ENCODE peak calls at places on chromosomes 1 and 21, in five cellular contexts. One of them, this sample, is unnamed.

GRCh38 chr1:14442669-14443068 is 155.8 kb upstream of the KAZN start:
- DNase-seq in SK-N-SH: peak
- DNase-seq in PC-3: no peak
- DNase-seq in HCT116: no peak
- DNase-seq in GM23248: no peak
- DNase-seq in this sample: peak

GRCh38 chr1:32494711-32495337 is 30.0 kb downstream of the ZBTB8B start:
- DNase-seq in GM23248: no peak
- DNase-seq in HCT116: no peak
- DNase-seq in SK-N-SH: no peak
- DNase-seq in PC-3: no peak
- DNase-seq in this sample: no peak

GRCh38 chr1:102588536-102588935 is 519.8 kb downstream of the COL11A1 start:
- DNase-seq in PC-3: no peak
- DNase-seq in SK-N-SH: no peak
- DNase-seq in GM23248: no peak
- DNase-seq in HCT116: no peak
- DNase-seq in this sample: no peak

GRCh38 chr1:239288964-239289535 is 97.3 kb upstream of the CHRM3 start:
- DNase-seq in SK-N-SH: no peak
- DNase-seq in HCT116: no peak
- DNase-seq in PC-3: peak
- DNase-seq in GM23248: no peak
- DNase-seq in this sample: no peak

GRCh38 chr1:207304710-207305151 is 16.7 kb upstream of the CD55 start:
- DNase-seq in GM23248: no peak
- DNase-seq in PC-3: peak
- DNase-seq in SK-N-SH: no peak
- DNase-seq in HCT116: peak
- DNase-seq in this sample: no peak

GRCh38 chr1:26280333-26281042 is 602 bp downstream of the SH3BGRL3 start:
- DNase-seq in HCT116: no peak
- DNase-seq in SK-N-SH: no peak
- DNase-seq in GM23248: peak
- DNase-seq in PC-3: peak
- DNase-seq in this sample: no peak

GRCh38 chr1:116572771-116573170 is 1.9 kb upstream of the CD58 start:
- DNase-seq in GM23248: no peak
- DNase-seq in SK-N-SH: no peak
- DNase-seq in HCT116: no peak
- DNase-seq in PC-3: no peak
- DNase-seq in this sample: no peak

GRCh38 chr1:151881479-151881878 is 27.8 kb downstream of the THEM4 start:
- DNase-seq in SK-N-SH: no peak
- DNase-seq in PC-3: peak
- DNase-seq in GM23248: no peak
- DNase-seq in HCT116: no peak
- DNase-seq in this sample: no peak

GRCh38 chr1:211260161-211261107 is 1.3 kb downstream of the RCOR3 start:
- DNase-seq in HCT116: no peak
- DNase-seq in SK-N-SH: peak
- DNase-seq in PC-3: peak
- DNase-seq in GM23248: peak
- DNase-seq in this sample: peak

GRCh38 chr21:38905328-38905727 is 99.6 kb downstream of the ETS2 start:
- DNase-seq in HCT116: no peak
- DNase-seq in GM23248: no peak
- DNase-seq in PC-3: no peak
- DNase-seq in SK-N-SH: no peak
- DNase-seq in this sample: no peak

GRCh38 chr1:19504796-19505693 is 19.7 kb upstream of the CAPZB start:
- DNase-seq in GM23248: peak
- DNase-seq in PC-3: no peak
- DNase-seq in SK-N-SH: no peak
- DNase-seq in HCT116: no peak
- DNase-seq in this sample: no peak

GRCh38 chr1:5430911-5431310 is 561.3 kb downstream of the NPHP4 start:
- DNase-seq in SK-N-SH: no peak
- DNase-seq in HCT116: no peak
- DNase-seq in PC-3: no peak
- DNase-seq in GM23248: no peak
- DNase-seq in this sample: no peak

GRCh38 chr1:25534389-25534788 is 9.0 kb upstream of the LDLRAP1 start:
- DNase-seq in PC-3: no peak
- DNase-seq in SK-N-SH: no peak
- DNase-seq in GM23248: no peak
- DNase-seq in HCT116: no peak
- DNase-seq in this sample: no peak

GRCh38 chr1:235712812-235713211 is 63.2 kb upstream of the GNG4 start:
- DNase-seq in GM23248: no peak
- DNase-seq in PC-3: no peak
- DNase-seq in SK-N-SH: no peak
- DNase-seq in HCT116: no peak
- DNase-seq in this sample: no peak

GRCh38 chr1:66247415-66248208 is 286.3 kb upstream of the SGIP1 start:
- DNase-seq in HCT116: no peak
- DNase-seq in GM23248: no peak
- DNase-seq in SK-N-SH: no peak
- DNase-seq in PC-3: no peak
- DNase-seq in this sample: no peak

GRCh38 chr1:169110265-169110664 is 3.8 kb downstream of the ATP1B1 start:
- DNase-seq in GM23248: no peak
- DNase-seq in PC-3: no peak
- DNase-seq in HCT116: no peak
- DNase-seq in SK-N-SH: no peak
- DNase-seq in this sample: peak

GRCh38 chr1:145714524-145715111 is 4.7 kb upstream of the CD160 start:
- DNase-seq in PC-3: no peak
- DNase-seq in GM23248: no peak
- DNase-seq in SK-N-SH: no peak
- DNase-seq in HCT116: no peak
- DNase-seq in this sample: no peak

GRCh38 chr1:15178571-15179484 is 25.3 kb downstream of the TMEM51 start:
- DNase-seq in HCT116: peak
- DNase-seq in PC-3: peak
- DNase-seq in GM23248: peak
- DNase-seq in SK-N-SH: no peak
- DNase-seq in this sample: no peak

GRCh38 chr1:219058891-219059820 is 114.5 kb upstream of the LYPLAL1 start:
- DNase-seq in GM23248: no peak
- DNase-seq in PC-3: no peak
- DNase-seq in HCT116: no peak
- DNase-seq in SK-N-SH: no peak
- DNase-seq in this sample: no peak

GRCh38 chr1:203428981-203429599 is 46.5 kb upstream of the PRELP start:
- DNase-seq in SK-N-SH: no peak
- DNase-seq in GM23248: no peak
- DNase-seq in PC-3: no peak
- DNase-seq in HCT116: no peak
- DNase-seq in this sample: no peak

GRCh38 chr1:39266269-39266668 is 61.8 kb downstream of the MACF1 start:
- DNase-seq in PC-3: peak
- DNase-seq in HCT116: peak
- DNase-seq in SK-N-SH: no peak
- DNase-seq in GM23248: peak
- DNase-seq in this sample: peak

GRCh38 chr1:85315789-85316188 is 39.4 kb upstream of the BCL10 start:
- DNase-seq in SK-N-SH: no peak
- DNase-seq in HCT116: no peak
- DNase-seq in PC-3: no peak
- DNase-seq in GM23248: no peak
- DNase-seq in this sample: no peak

GRCh38 chr21:41874611-41875010 is 4.5 kb downstream of the PRDM15 start:
- DNase-seq in HCT116: no peak
- DNase-seq in PC-3: no peak
- DNase-seq in SK-N-SH: no peak
- DNase-seq in GM23248: no peak
- DNase-seq in this sample: no peak

GRCh38 chr1:204858381-204858821 is 12.3 kb upstream of the NFASC start:
- DNase-seq in SK-N-SH: no peak
- DNase-seq in PC-3: peak
- DNase-seq in HCT116: no peak
- DNase-seq in GM23248: peak
- DNase-seq in this sample: peak

GRCh38 chr1:84598418-84598817 is 24.2 kb upstream of the CTBS start:
- DNase-seq in GM23248: peak
- DNase-seq in PC-3: no peak
- DNase-seq in HCT116: no peak
- DNase-seq in SK-N-SH: no peak
- DNase-seq in this sample: no peak

GRCh38 chr21:33836408-33836807 is 79.2 kb downstream of the ATP5PO start:
- DNase-seq in HCT116: no peak
- DNase-seq in PC-3: peak
- DNase-seq in SK-N-SH: no peak
- DNase-seq in GM23248: no peak
- DNase-seq in this sample: no peak

GRCh38 chr1:15483971-15484370 is 8.1 kb downstream of the CELA2B start:
- DNase-seq in GM23248: no peak
- DNase-seq in HCT116: no peak
- DNase-seq in SK-N-SH: no peak
- DNase-seq in PC-3: no peak
- DNase-seq in this sample: no peak

GRCh38 chr1:85344256-85344694 is 67.8 kb upstream of the BCL10 start:
- DNase-seq in GM23248: peak
- DNase-seq in PC-3: peak
- DNase-seq in SK-N-SH: peak
- DNase-seq in HCT116: no peak
- DNase-seq in this sample: peak

GRCh38 chr1:88079036-88079435 is 605.0 kb upstream of the PKN2 start:
- DNase-seq in GM23248: peak
- DNase-seq in HCT116: peak
- DNase-seq in PC-3: peak
- DNase-seq in SK-N-SH: peak
- DNase-seq in this sample: peak

GRCh38 chr1:201050515-201051277 is 27.2 kb upstream of the KIF21B start:
- DNase-seq in PC-3: no peak
- DNase-seq in SK-N-SH: no peak
- DNase-seq in HCT116: no peak
- DNase-seq in GM23248: peak
- DNase-seq in this sample: no peak

GRCh38 chr21:36693144-36694040 is 5.5 kb upstream of the SIM2 start:
- DNase-seq in GM23248: no peak
- DNase-seq in SK-N-SH: peak
- DNase-seq in HCT116: no peak
- DNase-seq in PC-3: no peak
- DNase-seq in this sample: peak

GRCh38 chr21:15027056-15027455 is 37.7 kb downstream of the NRIP1 start:
- DNase-seq in GM23248: no peak
- DNase-seq in HCT116: no peak
- DNase-seq in PC-3: no peak
- DNase-seq in SK-N-SH: no peak
- DNase-seq in this sample: no peak
- H3K27ac ChIP-seq in GM23248: no peak
- H3K27ac ChIP-seq in HCT116: no peak
- H3K27ac ChIP-seq in PC-3: no peak
- H3K27ac ChIP-seq in SK-N-SH: no peak
- H3K27ac ChIP-seq in this sample: no peak

GRCh38 chr1:209926045-209926444 is 12.0 kb upstream of the SYT14 start:
- DNase-seq in PC-3: peak
- DNase-seq in GM23248: peak
- DNase-seq in HCT116: no peak
- DNase-seq in SK-N-SH: peak
- DNase-seq in this sample: no peak
- TF ChIP-seq EZH2phosphoT487 in PC-3: no peak
- TF ChIP-seq EZH2phosphoT487 in GM23248: no peak
- TF ChIP-seq EZH2phosphoT487 in HCT116: no peak
- TF ChIP-seq EZH2phosphoT487 in SK-N-SH: no peak
- TF ChIP-seq EZH2phosphoT487 in this sample: no peak

GRCh38 chr1:29239142-29239541 is 2.8 kb downstream of the PTPRU start:
- DNase-seq in GM23248: peak
- DNase-seq in SK-N-SH: peak
- DNase-seq in PC-3: peak
- DNase-seq in HCT116: no peak
- DNase-seq in this sample: no peak
- H3K9ac ChIP-seq in GM23248: no peak
- H3K9ac ChIP-seq in SK-N-SH: no peak
- H3K9ac ChIP-seq in PC-3: peak
- H3K9ac ChIP-seq in HCT116: no peak
- H3K9ac ChIP-seq in this sample: no peak

GRCh38 chr1:180521474-180522203 is 19.3 kb upstream of the ACBD6 start:
- DNase-seq in PC-3: peak
- DNase-seq in GM23248: peak
- DNase-seq in SK-N-SH: no peak
- DNase-seq in HCT116: peak
- DNase-seq in this sample: no peak
- H3K27ac ChIP-seq in PC-3: no peak
- H3K27ac ChIP-seq in GM23248: no peak
- H3K27ac ChIP-seq in SK-N-SH: no peak
- H3K27ac ChIP-seq in HCT116: no peak
- H3K27ac ChIP-seq in this sample: no peak

GRCh38 chr1:159802060-159802459 is at the start of gene FCRL6:
- DNase-seq in SK-N-SH: no peak
- DNase-seq in HCT116: no peak
- DNase-seq in PC-3: no peak
- DNase-seq in GM23248: no peak
- DNase-seq in this sample: no peak

GRCh38 chr1:159799446-159799985 is 2.6 kb upstream of the FCRL6 start:
- DNase-seq in HCT116: no peak
- DNase-seq in GM23248: peak
- DNase-seq in PC-3: no peak
- DNase-seq in SK-N-SH: no peak
- DNase-seq in this sample: no peak

GRCh38 chr1:159800177-159800935 is 1.8 kb upstream of the FCRL6 start:
- DNase-seq in SK-N-SH: no peak
- DNase-seq in GM23248: peak
- DNase-seq in HCT116: no peak
- DNase-seq in PC-3: peak
- DNase-seq in this sample: no peak

GRCh38 chr1:159795534-159795933 is 6.6 kb upstream of the FCRL6 start:
- DNase-seq in GM23248: no peak
- DNase-seq in HCT116: no peak
- DNase-seq in SK-N-SH: no peak
- DNase-seq in PC-3: no peak
- DNase-seq in this sample: no peak

GRCh38 chr1:159798893-159799292 is 3.3 kb upstream of the FCRL6 start:
- DNase-seq in SK-N-SH: peak
- DNase-seq in HCT116: peak
- DNase-seq in GM23248: peak
- DNase-seq in PC-3: peak
- DNase-seq in this sample: peak
- TF ChIP-seq EZH2phosphoT487 in SK-N-SH: no peak
- TF ChIP-seq EZH2phosphoT487 in HCT116: no peak
- TF ChIP-seq EZH2phosphoT487 in GM23248: no peak
- TF ChIP-seq EZH2phosphoT487 in PC-3: no peak
- TF ChIP-seq EZH2phosphoT487 in this sample: no peak

GRCh38 chr1:2088434-2088833 is 38.2 kb downstream of the PRKCZ start:
- DNase-seq in GM23248: peak
- DNase-seq in HCT116: no peak
- DNase-seq in SK-N-SH: no peak
- DNase-seq in PC-3: no peak
- DNase-seq in this sample: peak
- H3K9ac ChIP-seq in GM23248: peak
- H3K9ac ChIP-seq in HCT116: no peak
- H3K9ac ChIP-seq in SK-N-SH: no peak
- H3K9ac ChIP-seq in PC-3: no peak
- H3K9ac ChIP-seq in this sample: no peak